ENCODE peak calls at places on chromosome 3, in eight cellular contexts. One of them, this sample, is unnamed.

GRCh38 chr3:126931806-126932187 is 51.1 kb upstream of the PLXNA1 start:
- DNase-seq in suprapubic skin: no peak
- DNase-seq in PC-3: no peak
- DNase-seq in prostate gland: no peak
- DNase-seq in lower lobe of right lung: no peak
- DNase-seq in choroid plexus epithelial cell: no peak
- DNase-seq in K562: no peak
- DNase-seq in mammary epithelial cell: no peak
- DNase-seq in this sample: no peak

GRCh38 chr3:194097141-194097880 is 38.6 kb upstream of the HES1 start:
- DNase-seq in suprapubic skin: no peak
- DNase-seq in PC-3: peak
- DNase-seq in prostate gland: peak
- DNase-seq in lower lobe of right lung: no peak
- DNase-seq in choroid plexus epithelial cell: no peak
- DNase-seq in K562: no peak
- DNase-seq in mammary epithelial cell: no peak
- DNase-seq in this sample: no peak

GRCh38 chr3:3600665-3601340 is 198.4 kb upstream of the LRRN1 start:
- DNase-seq in suprapubic skin: no peak
- DNase-seq in PC-3: no peak
- DNase-seq in prostate gland: no peak
- DNase-seq in lower lobe of right lung: no peak
- DNase-seq in choroid plexus epithelial cell: no peak
- DNase-seq in K562: no peak
- DNase-seq in mammary epithelial cell: no peak
- DNase-seq in this sample: no peak

GRCh38 chr3:169071003-169071402 is 592.5 kb downstream of the MECOM start:
- DNase-seq in suprapubic skin: no peak
- DNase-seq in PC-3: no peak
- DNase-seq in prostate gland: no peak
- DNase-seq in lower lobe of right lung: no peak
- DNase-seq in choroid plexus epithelial cell: peak
- DNase-seq in K562: no peak
- DNase-seq in mammary epithelial cell: no peak
- DNase-seq in this sample: peak

GRCh38 chr3:51940648-51941421 is 869 bp downstream of the RRP9 start:
- DNase-seq in suprapubic skin: peak
- DNase-seq in PC-3: no peak
- DNase-seq in prostate gland: no peak
- DNase-seq in lower lobe of right lung: no peak
- DNase-seq in choroid plexus epithelial cell: peak
- DNase-seq in K562: no peak
- DNase-seq in mammary epithelial cell: peak
- DNase-seq in this sample: no peak

GRCh38 chr3:47024932-47025331 is 45.5 kb downstream of the NBEAL2 start:
- DNase-seq in suprapubic skin: no peak
- DNase-seq in PC-3: peak
- DNase-seq in prostate gland: no peak
- DNase-seq in lower lobe of right lung: no peak
- DNase-seq in choroid plexus epithelial cell: peak
- DNase-seq in K562: no peak
- DNase-seq in mammary epithelial cell: peak
- DNase-seq in this sample: no peak

GRCh38 chr3:137259089-137259488 is 301.3 kb downstream of the IL20RB start:
- DNase-seq in suprapubic skin: no peak
- DNase-seq in PC-3: no peak
- DNase-seq in prostate gland: no peak
- DNase-seq in lower lobe of right lung: no peak
- DNase-seq in choroid plexus epithelial cell: no peak
- DNase-seq in K562: no peak
- DNase-seq in mammary epithelial cell: no peak
- DNase-seq in this sample: no peak

GRCh38 chr3:39284457-39284881 is 4.6 kb upstream of the CX3CR1 start:
- DNase-seq in suprapubic skin: no peak
- DNase-seq in PC-3: no peak
- DNase-seq in prostate gland: no peak
- DNase-seq in lower lobe of right lung: no peak
- DNase-seq in choroid plexus epithelial cell: peak
- DNase-seq in K562: no peak
- DNase-seq in mammary epithelial cell: no peak
- DNase-seq in this sample: peak

GRCh38 chr3:152430223-152431002 is 161.7 kb downstream of the MBNL1 start:
- DNase-seq in suprapubic skin: no peak
- DNase-seq in PC-3: no peak
- DNase-seq in prostate gland: no peak
- DNase-seq in lower lobe of right lung: no peak
- DNase-seq in choroid plexus epithelial cell: no peak
- DNase-seq in K562: no peak
- DNase-seq in mammary epithelial cell: no peak
- DNase-seq in this sample: peak

GRCh38 chr3:99901200-99901926 is 83.7 kb downstream of the CMSS1 start:
- DNase-seq in suprapubic skin: no peak
- DNase-seq in PC-3: peak
- DNase-seq in prostate gland: no peak
- DNase-seq in lower lobe of right lung: no peak
- DNase-seq in choroid plexus epithelial cell: peak
- DNase-seq in K562: no peak
- DNase-seq in mammary epithelial cell: peak
- DNase-seq in this sample: peak

GRCh38 chr3:165800970-165801369 is 36.3 kb downstream of the BCHE start:
- DNase-seq in suprapubic skin: no peak
- DNase-seq in PC-3: no peak
- DNase-seq in prostate gland: no peak
- DNase-seq in lower lobe of right lung: no peak
- DNase-seq in choroid plexus epithelial cell: no peak
- DNase-seq in K562: no peak
- DNase-seq in mammary epithelial cell: no peak
- DNase-seq in this sample: no peak

GRCh38 chr3:67381667-67382272 is 272.6 kb downstream of the SUCLG2 start:
- DNase-seq in suprapubic skin: no peak
- DNase-seq in PC-3: peak
- DNase-seq in prostate gland: no peak
- DNase-seq in lower lobe of right lung: no peak
- DNase-seq in choroid plexus epithelial cell: peak
- DNase-seq in K562: peak
- DNase-seq in mammary epithelial cell: no peak
- DNase-seq in this sample: peak

DNA sequence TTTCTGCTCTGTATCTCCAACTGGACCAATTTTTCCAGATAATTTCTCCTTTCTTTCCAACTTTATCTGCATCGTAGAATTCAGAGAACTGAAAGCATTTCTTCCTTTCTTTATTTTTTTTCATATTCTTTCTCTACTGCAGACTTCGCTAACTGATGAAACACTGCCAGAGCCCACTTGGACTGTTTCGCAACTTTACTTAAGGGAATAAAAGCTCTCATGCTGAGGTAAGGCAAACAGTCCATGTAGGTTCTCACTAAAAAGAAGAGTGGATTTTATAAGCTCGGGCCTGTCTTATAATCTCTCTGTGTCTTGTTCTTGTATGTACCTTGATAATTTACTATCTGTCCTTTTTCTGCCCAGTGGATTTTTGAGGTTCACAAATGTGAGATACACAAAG is 163.5 kb downstream of the CNTN4 start:
- DNase-seq in suprapubic skin: no peak
- DNase-seq in PC-3: no peak
- DNase-seq in prostate gland: no peak
- DNase-seq in lower lobe of right lung: peak
- DNase-seq in choroid plexus epithelial cell: no peak
- DNase-seq in K562: no peak
- DNase-seq in mammary epithelial cell: no peak
- DNase-seq in this sample: no peak
- H3K4me3 ChIP-seq in suprapubic skin: no peak
- H3K4me3 ChIP-seq in PC-3: no peak
- H3K4me3 ChIP-seq in prostate gland: no peak
- H3K4me3 ChIP-seq in lower lobe of right lung: peak
- H3K4me3 ChIP-seq in choroid plexus epithelial cell: no peak
- H3K4me3 ChIP-seq in K562: no peak
- H3K4me3 ChIP-seq in mammary epithelial cell: no peak
- H3K4me3 ChIP-seq in this sample: no peak

DNA sequence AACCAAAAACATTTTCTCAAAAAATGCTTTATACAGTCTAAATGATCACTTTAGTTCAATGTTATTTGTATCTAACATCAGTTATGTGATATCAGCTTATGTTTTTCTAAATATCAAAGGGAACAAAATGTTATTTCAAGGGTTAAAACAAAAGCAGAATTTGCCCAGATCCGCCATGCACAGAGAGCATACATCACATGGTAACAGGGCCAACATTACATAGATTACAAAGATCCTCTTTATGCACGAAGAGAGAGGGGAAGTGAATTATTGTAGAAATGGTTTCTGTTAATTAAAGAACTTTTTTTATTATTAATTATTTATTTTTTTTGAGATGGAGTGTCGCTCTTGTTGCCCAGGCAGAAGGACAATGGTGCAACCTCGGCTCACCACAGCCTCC is 100.8 kb upstream of the MME start:
- DNase-seq in suprapubic skin: no peak
- DNase-seq in PC-3: no peak
- DNase-seq in prostate gland: no peak
- DNase-seq in lower lobe of right lung: no peak
- DNase-seq in choroid plexus epithelial cell: no peak
- DNase-seq in K562: no peak
- DNase-seq in mammary epithelial cell: no peak
- DNase-seq in this sample: no peak
- TF ChIP-seq CTCF in suprapubic skin: no peak
- TF ChIP-seq CTCF in PC-3: no peak
- TF ChIP-seq CTCF in prostate gland: no peak
- TF ChIP-seq CTCF in lower lobe of right lung: no peak
- TF ChIP-seq CTCF in choroid plexus epithelial cell: no peak
- TF ChIP-seq CTCF in K562: no peak
- TF ChIP-seq CTCF in mammary epithelial cell: no peak
- TF ChIP-seq CTCF in this sample: no peak

GRCh38 chr3:11140054-11140712 is 14.1 kb upstream of the HRH1 start:
- DNase-seq in suprapubic skin: no peak
- DNase-seq in PC-3: peak
- DNase-seq in prostate gland: peak
- DNase-seq in lower lobe of right lung: peak
- DNase-seq in choroid plexus epithelial cell: peak
- DNase-seq in K562: no peak
- DNase-seq in mammary epithelial cell: peak
- DNase-seq in this sample: no peak
- H3K4me3 ChIP-seq in suprapubic skin: no peak
- H3K4me3 ChIP-seq in PC-3: peak
- H3K4me3 ChIP-seq in prostate gland: no peak
- H3K4me3 ChIP-seq in lower lobe of right lung: peak
- H3K4me3 ChIP-seq in choroid plexus epithelial cell: no peak
- H3K4me3 ChIP-seq in K562: no peak
- H3K4me3 ChIP-seq in mammary epithelial cell: no peak
- H3K4me3 ChIP-seq in this sample: no peak

DNA sequence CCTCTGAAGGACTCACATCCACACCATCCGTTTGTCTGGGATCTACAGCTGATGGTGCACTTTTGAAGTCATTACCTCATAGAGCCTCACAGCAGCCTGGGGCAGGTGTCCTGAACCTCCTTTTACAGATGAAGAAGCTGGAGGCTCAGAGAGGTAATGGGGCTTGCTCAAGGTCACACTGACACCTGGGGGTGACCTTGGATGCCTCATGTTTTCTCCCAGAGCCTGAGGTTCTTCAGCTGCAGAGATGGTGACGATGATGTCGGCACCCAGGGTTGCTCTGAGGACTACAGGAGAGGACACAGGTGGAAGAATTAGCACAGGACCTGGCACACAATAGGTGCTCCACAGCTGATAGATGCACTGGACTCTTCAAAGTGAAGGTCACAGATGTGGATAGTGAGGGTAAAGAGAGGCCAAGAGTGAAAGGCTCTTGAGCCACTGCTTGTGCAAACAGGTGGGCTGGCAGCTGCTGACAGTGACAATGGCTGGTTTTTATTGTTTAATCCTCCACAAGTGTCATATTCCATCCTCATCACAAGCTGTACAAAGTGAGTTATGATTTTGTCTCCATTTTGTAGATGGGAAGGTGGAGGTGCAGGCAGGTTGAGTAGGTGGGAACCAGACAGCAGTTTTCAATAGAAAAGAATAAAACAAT is 17.4 kb upstream of the ATP2B2 start:
- DNase-seq in suprapubic skin: peak
- DNase-seq in PC-3: no peak
- DNase-seq in prostate gland: no peak
- DNase-seq in lower lobe of right lung: no peak
- DNase-seq in choroid plexus epithelial cell: no peak
- DNase-seq in K562: no peak
- DNase-seq in mammary epithelial cell: no peak
- DNase-seq in this sample: no peak
- TF ChIP-seq CTCF in suprapubic skin: no peak
- TF ChIP-seq CTCF in PC-3: no peak
- TF ChIP-seq CTCF in prostate gland: no peak
- TF ChIP-seq CTCF in lower lobe of right lung: no peak
- TF ChIP-seq CTCF in choroid plexus epithelial cell: no peak
- TF ChIP-seq CTCF in K562: no peak
- TF ChIP-seq CTCF in mammary epithelial cell: no peak
- TF ChIP-seq CTCF in this sample: no peak

GRCh38 chr3:195442573-195443390 is at the start of gene ACAP2:
- DNase-seq in suprapubic skin: peak
- DNase-seq in PC-3: peak
- DNase-seq in prostate gland: peak
- DNase-seq in lower lobe of right lung: peak
- DNase-seq in choroid plexus epithelial cell: peak
- DNase-seq in K562: peak
- DNase-seq in mammary epithelial cell: peak
- DNase-seq in this sample: peak

GRCh38 chr3:195441476-195441970 is 1.3 kb downstream of the ACAP2 start:
- DNase-seq in suprapubic skin: no peak
- DNase-seq in PC-3: peak
- DNase-seq in prostate gland: no peak
- DNase-seq in lower lobe of right lung: no peak
- DNase-seq in choroid plexus epithelial cell: no peak
- DNase-seq in K562: peak
- DNase-seq in mammary epithelial cell: no peak
- DNase-seq in this sample: no peak

GRCh38 chr3:195445885-195446284 is 3.1 kb upstream of the ACAP2 start:
- DNase-seq in suprapubic skin: no peak
- DNase-seq in PC-3: no peak
- DNase-seq in prostate gland: no peak
- DNase-seq in lower lobe of right lung: no peak
- DNase-seq in choroid plexus epithelial cell: no peak
- DNase-seq in K562: no peak
- DNase-seq in mammary epithelial cell: no peak
- DNase-seq in this sample: no peak

GRCh38 chr3:195441971-195442572 is 748 bp downstream of the ACAP2 start:
- DNase-seq in suprapubic skin: no peak
- DNase-seq in PC-3: peak
- DNase-seq in prostate gland: peak
- DNase-seq in lower lobe of right lung: peak
- DNase-seq in choroid plexus epithelial cell: peak
- DNase-seq in K562: peak
- DNase-seq in mammary epithelial cell: peak
- DNase-seq in this sample: peak

DNA sequence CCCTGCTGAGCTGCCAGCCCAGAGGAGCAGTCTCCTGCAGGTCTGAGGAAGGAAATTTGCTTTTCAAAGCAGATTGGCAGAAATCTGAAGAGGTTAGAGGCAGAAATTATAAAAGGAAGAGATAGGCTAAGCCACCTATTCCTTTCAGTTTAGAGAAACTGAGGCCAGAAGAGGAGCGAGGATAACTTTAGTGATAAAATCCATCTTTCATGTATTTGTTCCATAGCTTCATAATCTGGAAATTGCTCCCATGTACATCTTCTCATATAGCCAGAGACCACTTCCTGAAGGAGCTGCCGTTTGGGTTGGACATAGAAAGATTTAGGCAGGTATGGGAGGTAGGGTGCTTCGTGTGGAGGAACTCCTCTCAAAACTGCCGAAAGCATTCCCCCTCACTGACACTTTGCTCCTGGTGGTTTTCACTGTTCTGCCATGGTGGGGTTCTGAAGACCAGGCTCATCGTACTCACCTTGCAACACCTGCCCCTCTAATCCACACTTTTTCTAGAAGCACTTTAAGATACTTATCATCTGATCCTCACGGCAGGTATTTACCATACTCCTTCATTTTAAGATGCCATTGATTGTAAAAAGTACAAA is 670 bp upstream of the ACAP2 start:
- DNase-seq in suprapubic skin: no peak
- DNase-seq in PC-3: no peak
- DNase-seq in prostate gland: no peak
- DNase-seq in lower lobe of right lung: no peak
- DNase-seq in choroid plexus epithelial cell: no peak
- DNase-seq in K562: no peak
- DNase-seq in mammary epithelial cell: no peak
- DNase-seq in this sample: no peak
- H3K4me3 ChIP-seq in suprapubic skin: peak
- H3K4me3 ChIP-seq in PC-3: peak
- H3K4me3 ChIP-seq in prostate gland: peak
- H3K4me3 ChIP-seq in lower lobe of right lung: peak
- H3K4me3 ChIP-seq in choroid plexus epithelial cell: peak
- H3K4me3 ChIP-seq in K562: peak
- H3K4me3 ChIP-seq in mammary epithelial cell: peak
- H3K4me3 ChIP-seq in this sample: peak